ENCODE peak calls at places on chromosomes 5 and 9, in seven cellular contexts. One of them, this sample, is unnamed.
A peak's percentile ranks its signal among the peaks of the same experiment; 100 is the strongest.

GRCh38 chr5:128674837-128675446 is 136.9 kb upstream of the FBN2 start:
- DNase-seq in stimulated activated CD4-positive, alpha-beta T cell treated with anti-CD3 and anti-CD28 coated beads, TNF-alpha, amount 100 ng/mL, for 48 hours: peak; percentile 10
- DNase-seq in ACHN: peak; percentile 45
- DNase-seq in trophoblast cell: peak; percentile 85
- DNase-seq in upper lobe of right lung: no peak
- DNase-seq in stimulated activated CD8-positive, alpha-beta memory T cell treated with anti-CD3 and anti-CD28 coated beads, Interleukin-12 subunit alpha, Interleukin-12 subunit beta, amount 100 ng/mL, for 1 hour: no peak
- DNase-seq in pons: no peak
- DNase-seq in this sample: no peak

GRCh38 chr5:42057254-42057690 is 132.2 kb downstream of the FBXO4 start:
- DNase-seq in stimulated activated CD4-positive, alpha-beta T cell treated with anti-CD3 and anti-CD28 coated beads, TNF-alpha, amount 100 ng/mL, for 48 hours: peak; percentile 33
- DNase-seq in ACHN: peak; percentile 51
- DNase-seq in trophoblast cell: peak; percentile 79
- DNase-seq in upper lobe of right lung: no peak
- DNase-seq in stimulated activated CD8-positive, alpha-beta memory T cell treated with anti-CD3 and anti-CD28 coated beads, Interleukin-12 subunit alpha, Interleukin-12 subunit beta, amount 100 ng/mL, for 1 hour: peak; percentile 8
- DNase-seq in pons: peak; percentile 14
- DNase-seq in this sample: peak; percentile 50

GRCh38 chr5:143566139-143566538 is 162.7 kb upstream of the NR3C1 start:
- DNase-seq in stimulated activated CD4-positive, alpha-beta T cell treated with anti-CD3 and anti-CD28 coated beads, TNF-alpha, amount 100 ng/mL, for 48 hours: no peak
- DNase-seq in ACHN: no peak
- DNase-seq in trophoblast cell: no peak
- DNase-seq in upper lobe of right lung: no peak
- DNase-seq in stimulated activated CD8-positive, alpha-beta memory T cell treated with anti-CD3 and anti-CD28 coated beads, Interleukin-12 subunit alpha, Interleukin-12 subunit beta, amount 100 ng/mL, for 1 hour: no peak
- DNase-seq in pons: no peak
- DNase-seq in this sample: no peak

GRCh38 chr5:93607367-93608258 is 24.6 kb downstream of the NR2F1 start:
- DNase-seq in stimulated activated CD4-positive, alpha-beta T cell treated with anti-CD3 and anti-CD28 coated beads, TNF-alpha, amount 100 ng/mL, for 48 hours: no peak
- DNase-seq in ACHN: peak; percentile 52
- DNase-seq in trophoblast cell: peak; percentile 64
- DNase-seq in upper lobe of right lung: no peak
- DNase-seq in stimulated activated CD8-positive, alpha-beta memory T cell treated with anti-CD3 and anti-CD28 coated beads, Interleukin-12 subunit alpha, Interleukin-12 subunit beta, amount 100 ng/mL, for 1 hour: no peak
- DNase-seq in pons: peak; percentile 85
- DNase-seq in this sample: no peak

GRCh38 chr9:84667571-84668203 is 1.8 kb upstream of the NTRK2 start:
- DNase-seq in stimulated activated CD4-positive, alpha-beta T cell treated with anti-CD3 and anti-CD28 coated beads, TNF-alpha, amount 100 ng/mL, for 48 hours: no peak
- DNase-seq in ACHN: no peak
- DNase-seq in trophoblast cell: peak; percentile 51
- DNase-seq in upper lobe of right lung: no peak
- DNase-seq in stimulated activated CD8-positive, alpha-beta memory T cell treated with anti-CD3 and anti-CD28 coated beads, Interleukin-12 subunit alpha, Interleukin-12 subunit beta, amount 100 ng/mL, for 1 hour: no peak
- DNase-seq in pons: peak; percentile 40
- DNase-seq in this sample: no peak

GRCh38 chr9:21574261-21574660 is 92.1 kb upstream of the IFNE start:
- DNase-seq in stimulated activated CD4-positive, alpha-beta T cell treated with anti-CD3 and anti-CD28 coated beads, TNF-alpha, amount 100 ng/mL, for 48 hours: no peak
- DNase-seq in ACHN: no peak
- DNase-seq in trophoblast cell: peak; percentile 78
- DNase-seq in upper lobe of right lung: no peak
- DNase-seq in stimulated activated CD8-positive, alpha-beta memory T cell treated with anti-CD3 and anti-CD28 coated beads, Interleukin-12 subunit alpha, Interleukin-12 subunit beta, amount 100 ng/mL, for 1 hour: no peak
- DNase-seq in pons: no peak
- DNase-seq in this sample: no peak

GRCh38 chr5:91956738-91957137 is 573.6 kb upstream of the ARRDC3 start:
- DNase-seq in stimulated activated CD4-positive, alpha-beta T cell treated with anti-CD3 and anti-CD28 coated beads, TNF-alpha, amount 100 ng/mL, for 48 hours: no peak
- DNase-seq in ACHN: no peak
- DNase-seq in trophoblast cell: no peak
- DNase-seq in upper lobe of right lung: no peak
- DNase-seq in stimulated activated CD8-positive, alpha-beta memory T cell treated with anti-CD3 and anti-CD28 coated beads, Interleukin-12 subunit alpha, Interleukin-12 subunit beta, amount 100 ng/mL, for 1 hour: no peak
- DNase-seq in pons: no peak
- DNase-seq in this sample: no peak

GRCh38 chr5:80246995-80247729 is 8.7 kb downstream of the SERINC5 start:
- DNase-seq in stimulated activated CD4-positive, alpha-beta T cell treated with anti-CD3 and anti-CD28 coated beads, TNF-alpha, amount 100 ng/mL, for 48 hours: no peak
- DNase-seq in ACHN: peak; percentile 87
- DNase-seq in trophoblast cell: peak; percentile 96
- DNase-seq in upper lobe of right lung: no peak
- DNase-seq in stimulated activated CD8-positive, alpha-beta memory T cell treated with anti-CD3 and anti-CD28 coated beads, Interleukin-12 subunit alpha, Interleukin-12 subunit beta, amount 100 ng/mL, for 1 hour: no peak
- DNase-seq in pons: peak; percentile 21
- DNase-seq in this sample: no peak

GRCh38 chr9:98491778-98492177 is 217.0 kb downstream of the GABBR2 start:
- DNase-seq in stimulated activated CD4-positive, alpha-beta T cell treated with anti-CD3 and anti-CD28 coated beads, TNF-alpha, amount 100 ng/mL, for 48 hours: no peak
- DNase-seq in ACHN: peak; percentile 29
- DNase-seq in trophoblast cell: peak; percentile 47
- DNase-seq in upper lobe of right lung: no peak
- DNase-seq in stimulated activated CD8-positive, alpha-beta memory T cell treated with anti-CD3 and anti-CD28 coated beads, Interleukin-12 subunit alpha, Interleukin-12 subunit beta, amount 100 ng/mL, for 1 hour: no peak
- DNase-seq in pons: no peak
- DNase-seq in this sample: no peak

GRCh38 chr5:94066437-94067207 is 325.2 kb upstream of the POU5F2 start:
- DNase-seq in stimulated activated CD4-positive, alpha-beta T cell treated with anti-CD3 and anti-CD28 coated beads, TNF-alpha, amount 100 ng/mL, for 48 hours: no peak
- DNase-seq in ACHN: no peak
- DNase-seq in trophoblast cell: no peak
- DNase-seq in upper lobe of right lung: no peak
- DNase-seq in stimulated activated CD8-positive, alpha-beta memory T cell treated with anti-CD3 and anti-CD28 coated beads, Interleukin-12 subunit alpha, Interleukin-12 subunit beta, amount 100 ng/mL, for 1 hour: no peak
- DNase-seq in pons: no peak
- DNase-seq in this sample: no peak

GRCh38 chr5:69415584-69415958 is 655 bp downstream of the MARVELD2 start:
- DNase-seq in stimulated activated CD4-positive, alpha-beta T cell treated with anti-CD3 and anti-CD28 coated beads, TNF-alpha, amount 100 ng/mL, for 48 hours: no peak
- DNase-seq in ACHN: no peak
- DNase-seq in trophoblast cell: peak; percentile 56
- DNase-seq in upper lobe of right lung: peak; percentile 67
- DNase-seq in stimulated activated CD8-positive, alpha-beta memory T cell treated with anti-CD3 and anti-CD28 coated beads, Interleukin-12 subunit alpha, Interleukin-12 subunit beta, amount 100 ng/mL, for 1 hour: no peak
- DNase-seq in pons: no peak
- DNase-seq in this sample: no peak

GRCh38 chr5:136192526-136193395 is at the start of gene SMIM32:
- DNase-seq in stimulated activated CD4-positive, alpha-beta T cell treated with anti-CD3 and anti-CD28 coated beads, TNF-alpha, amount 100 ng/mL, for 48 hours: no peak
- DNase-seq in ACHN: no peak
- DNase-seq in trophoblast cell: peak; percentile 13
- DNase-seq in upper lobe of right lung: peak; percentile 63
- DNase-seq in stimulated activated CD8-positive, alpha-beta memory T cell treated with anti-CD3 and anti-CD28 coated beads, Interleukin-12 subunit alpha, Interleukin-12 subunit beta, amount 100 ng/mL, for 1 hour: no peak
- DNase-seq in pons: no peak
- DNase-seq in this sample: no peak

GRCh38 chr9:107976767-107977166 is 487.2 kb upstream of the KLF4 start:
- DNase-seq in stimulated activated CD4-positive, alpha-beta T cell treated with anti-CD3 and anti-CD28 coated beads, TNF-alpha, amount 100 ng/mL, for 48 hours: no peak
- DNase-seq in ACHN: no peak
- DNase-seq in trophoblast cell: no peak
- DNase-seq in upper lobe of right lung: peak; percentile 56
- DNase-seq in stimulated activated CD8-positive, alpha-beta memory T cell treated with anti-CD3 and anti-CD28 coated beads, Interleukin-12 subunit alpha, Interleukin-12 subunit beta, amount 100 ng/mL, for 1 hour: no peak
- DNase-seq in pons: no peak
- DNase-seq in this sample: no peak

GRCh38 chr9:132018957-132019405 is 60.7 kb downstream of the MED27 start:
- DNase-seq in stimulated activated CD4-positive, alpha-beta T cell treated with anti-CD3 and anti-CD28 coated beads, TNF-alpha, amount 100 ng/mL, for 48 hours: no peak
- DNase-seq in ACHN: no peak
- DNase-seq in trophoblast cell: no peak
- DNase-seq in upper lobe of right lung: no peak
- DNase-seq in stimulated activated CD8-positive, alpha-beta memory T cell treated with anti-CD3 and anti-CD28 coated beads, Interleukin-12 subunit alpha, Interleukin-12 subunit beta, amount 100 ng/mL, for 1 hour: no peak
- DNase-seq in pons: peak; percentile 93
- DNase-seq in this sample: no peak

GRCh38 chr5:78639811-78640210 is 8.8 kb downstream of the LHFPL2 start:
- DNase-seq in stimulated activated CD4-positive, alpha-beta T cell treated with anti-CD3 and anti-CD28 coated beads, TNF-alpha, amount 100 ng/mL, for 48 hours: no peak
- DNase-seq in ACHN: no peak
- DNase-seq in trophoblast cell: no peak
- DNase-seq in upper lobe of right lung: no peak
- DNase-seq in stimulated activated CD8-positive, alpha-beta memory T cell treated with anti-CD3 and anti-CD28 coated beads, Interleukin-12 subunit alpha, Interleukin-12 subunit beta, amount 100 ng/mL, for 1 hour: no peak
- DNase-seq in pons: no peak
- DNase-seq in this sample: no peak

GRCh38 chr5:172594867-172595466 is 46.1 kb upstream of the NEURL1B start:
- DNase-seq in stimulated activated CD4-positive, alpha-beta T cell treated with anti-CD3 and anti-CD28 coated beads, TNF-alpha, amount 100 ng/mL, for 48 hours: no peak
- DNase-seq in ACHN: no peak
- DNase-seq in trophoblast cell: no peak
- DNase-seq in upper lobe of right lung: no peak
- DNase-seq in stimulated activated CD8-positive, alpha-beta memory T cell treated with anti-CD3 and anti-CD28 coated beads, Interleukin-12 subunit alpha, Interleukin-12 subunit beta, amount 100 ng/mL, for 1 hour: no peak
- DNase-seq in pons: no peak
- DNase-seq in this sample: no peak

GRCh38 chr9:83431470-83432060 is 106.6 kb downstream of the FRMD3 start:
- DNase-seq in stimulated activated CD4-positive, alpha-beta T cell treated with anti-CD3 and anti-CD28 coated beads, TNF-alpha, amount 100 ng/mL, for 48 hours: no peak
- DNase-seq in ACHN: no peak
- DNase-seq in trophoblast cell: peak; percentile 45
- DNase-seq in upper lobe of right lung: no peak
- DNase-seq in stimulated activated CD8-positive, alpha-beta memory T cell treated with anti-CD3 and anti-CD28 coated beads, Interleukin-12 subunit alpha, Interleukin-12 subunit beta, amount 100 ng/mL, for 1 hour: no peak
- DNase-seq in pons: no peak
- DNase-seq in this sample: no peak

GRCh38 chr9:123360161-123361085 is 4.4 kb downstream of the CRB2 start:
- DNase-seq in stimulated activated CD4-positive, alpha-beta T cell treated with anti-CD3 and anti-CD28 coated beads, TNF-alpha, amount 100 ng/mL, for 48 hours: no peak
- DNase-seq in ACHN: no peak
- DNase-seq in trophoblast cell: no peak
- DNase-seq in upper lobe of right lung: peak; percentile 82
- DNase-seq in stimulated activated CD8-positive, alpha-beta memory T cell treated with anti-CD3 and anti-CD28 coated beads, Interleukin-12 subunit alpha, Interleukin-12 subunit beta, amount 100 ng/mL, for 1 hour: no peak
- DNase-seq in pons: no peak
- DNase-seq in this sample: peak; percentile 36

GRCh38 chr9:19914044-19914443 is 125.2 kb upstream of the SLC24A2 start:
- DNase-seq in stimulated activated CD4-positive, alpha-beta T cell treated with anti-CD3 and anti-CD28 coated beads, TNF-alpha, amount 100 ng/mL, for 48 hours: no peak
- DNase-seq in ACHN: no peak
- DNase-seq in trophoblast cell: no peak
- DNase-seq in upper lobe of right lung: no peak
- DNase-seq in stimulated activated CD8-positive, alpha-beta memory T cell treated with anti-CD3 and anti-CD28 coated beads, Interleukin-12 subunit alpha, Interleukin-12 subunit beta, amount 100 ng/mL, for 1 hour: no peak
- DNase-seq in pons: no peak
- DNase-seq in this sample: no peak

GRCh38 chr9:108836771-108837170 is 19.0 kb downstream of the ACTL7B start:
- DNase-seq in stimulated activated CD4-positive, alpha-beta T cell treated with anti-CD3 and anti-CD28 coated beads, TNF-alpha, amount 100 ng/mL, for 48 hours: no peak
- DNase-seq in ACHN: no peak
- DNase-seq in trophoblast cell: peak; percentile 78
- DNase-seq in upper lobe of right lung: no peak
- DNase-seq in stimulated activated CD8-positive, alpha-beta memory T cell treated with anti-CD3 and anti-CD28 coated beads, Interleukin-12 subunit alpha, Interleukin-12 subunit beta, amount 100 ng/mL, for 1 hour: no peak
- DNase-seq in pons: no peak
- DNase-seq in this sample: no peak

This sample was measured in memory B cell.